ENCODE peak calls at places on chromosomes 4 and X, in four cellular contexts. One of them, this sample, is unnamed.

GRCh38 chr4:10035130-10035529 is 13.8 kb upstream of the SLC2A9 start:
- DNase-seq in activated CD4-positive, CD25-positive, alpha-beta regulatory T cell: no peak
- DNase-seq in left ventricle myocardium inferior: no peak
- DNase-seq in NCI-H2107: no peak
- DNase-seq in this sample: no peak

GRCh38 chr4:139709660-139710059 is 44.0 kb downstream of the MGST2 start:
- DNase-seq in left ventricle myocardium inferior: no peak
- DNase-seq in NCI-H2107: no peak
- DNase-seq in activated CD4-positive, CD25-positive, alpha-beta regulatory T cell: no peak
- DNase-seq in this sample: no peak

GRCh38 chr4:1047106-1047975 is 35.9 kb downstream of the FGFRL1 start:
- DNase-seq in NCI-H2107: no peak
- DNase-seq in activated CD4-positive, CD25-positive, alpha-beta regulatory T cell: no peak
- DNase-seq in left ventricle myocardium inferior: peak
- DNase-seq in this sample: no peak

GRCh38 chrX:140664939-140665338 is 44.6 kb upstream of the LINC00632 start:
- DNase-seq in NCI-H2107: no peak
- DNase-seq in activated CD4-positive, CD25-positive, alpha-beta regulatory T cell: no peak
- DNase-seq in left ventricle myocardium inferior: no peak
- DNase-seq in this sample: peak

GRCh38 chrX:107571296-107571998 is 56.9 kb upstream of the PRPS1 start:
- DNase-seq in activated CD4-positive, CD25-positive, alpha-beta regulatory T cell: no peak
- DNase-seq in left ventricle myocardium inferior: no peak
- DNase-seq in NCI-H2107: no peak
- DNase-seq in this sample: no peak

GRCh38 chr4:140052050-140052449 is 101.9 kb downstream of the MAML3 start:
- DNase-seq in NCI-H2107: no peak
- DNase-seq in activated CD4-positive, CD25-positive, alpha-beta regulatory T cell: peak
- DNase-seq in left ventricle myocardium inferior: peak
- DNase-seq in this sample: peak

GRCh38 chrX:82218361-82218760 is 1016.5 kb downstream of the SH3BGRL start:
- DNase-seq in activated CD4-positive, CD25-positive, alpha-beta regulatory T cell: no peak
- DNase-seq in NCI-H2107: no peak
- DNase-seq in left ventricle myocardium inferior: no peak
- DNase-seq in this sample: peak

GRCh38 chr4:169315530-169316306 is 45.0 kb upstream of the SH3RF1 start:
- DNase-seq in left ventricle myocardium inferior: no peak
- DNase-seq in NCI-H2107: no peak
- DNase-seq in activated CD4-positive, CD25-positive, alpha-beta regulatory T cell: no peak
- DNase-seq in this sample: no peak

GRCh38 chr4:9409793-9410192 is 34.4 kb upstream of the DEFB131A start:
- DNase-seq in NCI-H2107: no peak
- DNase-seq in left ventricle myocardium inferior: no peak
- DNase-seq in activated CD4-positive, CD25-positive, alpha-beta regulatory T cell: no peak
- DNase-seq in this sample: no peak

GRCh38 chrX:101659601-101660063 is at the start of gene ARMCX2:
- DNase-seq in NCI-H2107: peak
- DNase-seq in activated CD4-positive, CD25-positive, alpha-beta regulatory T cell: no peak
- DNase-seq in left ventricle myocardium inferior: peak
- DNase-seq in this sample: no peak

GRCh38 chrX:68681443-68681941 is 34.0 kb downstream of the STARD8 start:
- DNase-seq in activated CD4-positive, CD25-positive, alpha-beta regulatory T cell: no peak
- DNase-seq in NCI-H2107: no peak
- DNase-seq in left ventricle myocardium inferior: no peak
- DNase-seq in this sample: peak

GRCh38 chr4:92091335-92091734 is 212.4 kb upstream of the GRID2 start:
- DNase-seq in activated CD4-positive, CD25-positive, alpha-beta regulatory T cell: no peak
- DNase-seq in NCI-H2107: no peak
- DNase-seq in left ventricle myocardium inferior: no peak
- DNase-seq in this sample: peak

GRCh38 chrX:141405878-141406492 is 163.7 kb upstream of the SPANXC start:
- DNase-seq in left ventricle myocardium inferior: no peak
- DNase-seq in activated CD4-positive, CD25-positive, alpha-beta regulatory T cell: no peak
- DNase-seq in NCI-H2107: no peak
- DNase-seq in this sample: no peak

GRCh38 chr4:183721207-183722081 is 62.4 kb downstream of the TRAPPC11 start:
- DNase-seq in NCI-H2107: no peak
- DNase-seq in left ventricle myocardium inferior: peak
- DNase-seq in activated CD4-positive, CD25-positive, alpha-beta regulatory T cell: no peak
- DNase-seq in this sample: peak

GRCh38 chr4:164802301-164802700 is 48.4 kb downstream of the SMIM31 start:
- DNase-seq in activated CD4-positive, CD25-positive, alpha-beta regulatory T cell: no peak
- DNase-seq in NCI-H2107: no peak
- DNase-seq in left ventricle myocardium inferior: no peak
- DNase-seq in this sample: no peak

This sample was measured in NB4.